ENCODE peak calls at places on chromosomes 6 and 20, in seven cellular contexts. F is IMR-90, Z is ovary, K is breast epithelium, B is stomach, C is A549, A is right lobe of liver. S is an unnamed sample.

GRCh38 chr6:149746147-149746946 is at the start of gene NUP43:
- DNase-seq in C (peak; percentile 81), A (peak; percentile 88), K (peak; percentile 93), F (peak; percentile 95), Z (peak; percentile 93), B (peak; percentile 92), S (peak; percentile 97)

GRCh38 chr20:20079102-20079784 is 26.9 kb downstream of the CFAP61 start:
- DNase-seq in Z (no peak), B (no peak), F (no peak), K (no peak), A (no peak), C (no peak), S (no peak)

GRCh38 chr20:46058656-46059281 is 29.8 kb downstream of the SLC12A5 start:
- DNase-seq in F (no peak), B (no peak), Z (no peak), C (no peak), K (no peak), A (no peak), S (no peak)

GRCh38 chr20:50242863-50243609 is 52.4 kb downstream of the CEBPB start:
- DNase-seq in B (peak; percentile 74), Z (no peak), A (no peak), C (no peak), K (peak; percentile 79), F (no peak), S (no peak)

GRCh38 chr6:125357515-125358256 is 55.9 kb upstream of the HDDC2 start:
- DNase-seq in K (no peak), B (no peak), A (no peak), C (no peak), F (no peak), Z (no peak), S (no peak)

GRCh38 chr6:23963137-23963536 is 162.9 kb upstream of the NRSN1 start:
- DNase-seq in K (no peak), F (no peak), A (no peak), C (no peak), Z (no peak), B (no peak), S (no peak)

GRCh38 chr6:33213166-33213988 is 5.1 kb downstream of the RING1 start:
- DNase-seq in B (no peak), F (no peak), A (peak; percentile 32), C (no peak), K (no peak), Z (no peak), S (no peak)

GRCh38 chr6:12490376-12490903 is 200.3 kb downstream of the EDN1 start:
- DNase-seq in K (no peak), B (no peak), Z (no peak), F (no peak), C (no peak), A (no peak), S (no peak)

GRCh38 chr20:58014628-58015315 is 213.7 kb downstream of the ANKRD60 start:
- DNase-seq in Z (no peak), K (no peak), B (no peak), A (no peak), C (peak; percentile 81), F (no peak), S (no peak)

GRCh38 chr6:20401403-20402180 is at the start of gene E2F3:
- DNase-seq in B (peak; percentile 100), F (peak; percentile 100), K (peak; percentile 100), C (peak; percentile 97), Z (peak; percentile 100), A (peak; percentile 100), S (peak; percentile 100)
- TF ChIP-seq POLR2A in B (no peak), F (peak; percentile 83), K (no peak), C (peak; percentile 70), Z (no peak), A (peak; percentile 67), S (peak; percentile 93)

GRCh38 chr6:10837997-10838793 is at the start of gene MAK:
- DNase-seq in A (peak; percentile 89), F (peak; percentile 67), Z (peak; percentile 85), C (peak; percentile 80), K (peak; percentile 90), B (peak; percentile 88), S (peak; percentile 93)
- TF ChIP-seq POLR2A in A (no peak), F (no peak), Z (peak; percentile 61), C (no peak), K (peak; percentile 40), B (no peak), S (peak; percentile 59)

GRCh38 chr20:32191422-32191821 is 16.1 kb downstream of the PLAGL2 start:
- DNase-seq in A (no peak), Z (no peak), B (no peak), K (no peak), F (no peak), C (no peak), S (no peak)

GRCh38 chr20:32188376-32189122 is 19.0 kb downstream of the PLAGL2 start:
- DNase-seq in K (peak; percentile 38), A (no peak), C (no peak), Z (no peak), F (no peak), B (no peak), S (no peak)

GRCh38 chr20:32190608-32191415 is 16.7 kb downstream of the PLAGL2 start:
- DNase-seq in Z (no peak), C (no peak), A (no peak), K (no peak), F (no peak), B (no peak), S (peak; percentile 41)

GRCh38 chr20:32189123-32189410 is 18.5 kb downstream of the PLAGL2 start:
- DNase-seq in B (no peak), F (no peak), Z (no peak), A (no peak), C (no peak), K (no peak), S (no peak)

DNA sequence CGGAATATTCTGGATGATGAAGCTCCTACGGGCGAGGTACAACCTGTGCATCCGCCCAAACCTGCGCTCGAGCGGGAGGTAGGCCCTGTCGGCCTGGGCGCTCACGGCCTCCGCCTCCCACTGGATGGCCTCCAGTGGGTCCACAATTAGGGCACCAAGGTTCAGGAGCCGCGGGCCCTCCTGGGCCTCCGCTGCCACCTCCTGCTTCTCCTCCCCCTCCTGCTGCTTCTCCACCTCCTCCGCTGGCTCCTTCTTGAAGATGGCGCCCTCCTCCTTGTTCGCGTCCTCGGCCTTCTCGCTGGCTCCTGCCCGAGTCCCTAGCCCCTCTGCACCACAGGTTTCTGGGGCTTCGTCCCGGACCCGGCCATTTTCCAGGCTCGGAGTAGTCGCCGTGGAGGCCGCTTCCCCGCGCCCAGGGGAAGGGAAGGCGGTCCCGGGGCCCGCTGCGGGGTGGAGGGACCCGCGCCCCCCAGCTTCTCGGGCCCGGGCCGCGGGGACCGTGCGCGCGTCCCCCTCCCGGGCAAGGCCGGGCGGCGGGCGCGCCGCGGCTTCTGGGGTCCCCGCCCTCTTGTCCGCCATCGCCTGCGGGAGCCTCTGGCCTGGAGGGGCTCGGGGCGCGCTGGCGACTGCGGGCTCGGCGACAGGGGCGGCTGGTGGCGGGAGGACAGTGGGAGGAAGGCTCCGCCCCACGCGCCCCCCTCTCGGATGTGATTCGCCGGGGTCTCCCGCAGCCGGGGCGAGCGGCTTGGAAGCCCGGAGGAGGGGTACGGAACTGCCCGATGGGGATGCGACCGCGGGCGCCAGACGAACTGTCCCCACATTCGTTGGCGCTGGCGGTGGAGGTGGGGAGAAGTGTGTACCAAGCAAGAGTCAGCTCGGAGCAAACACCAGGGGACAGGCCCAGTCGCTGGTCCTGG is 17.6 kb downstream of the PLAGL2 start:
- DNase-seq in A (peak; percentile 42), C (no peak), B (peak; percentile 57), F (peak; percentile 11), K (peak; percentile 70), Z (peak; percentile 43), S (peak; percentile 49)
- TF ChIP-seq POLR2A in A (no peak), C (no peak), B (no peak), F (no peak), K (no peak), Z (no peak), S (no peak)

GRCh38 chr20:34920055-34920454 is 35.6 kb downstream of the GSS start:
- DNase-seq in Z (no peak), B (no peak), C (no peak), A (no peak), K (no peak), F (no peak), S (no peak)
- TF ChIP-seq POLR2A in Z (no peak), B (no peak), C (no peak), A (no peak), K (no peak), F (no peak), S (no peak)

DNA sequence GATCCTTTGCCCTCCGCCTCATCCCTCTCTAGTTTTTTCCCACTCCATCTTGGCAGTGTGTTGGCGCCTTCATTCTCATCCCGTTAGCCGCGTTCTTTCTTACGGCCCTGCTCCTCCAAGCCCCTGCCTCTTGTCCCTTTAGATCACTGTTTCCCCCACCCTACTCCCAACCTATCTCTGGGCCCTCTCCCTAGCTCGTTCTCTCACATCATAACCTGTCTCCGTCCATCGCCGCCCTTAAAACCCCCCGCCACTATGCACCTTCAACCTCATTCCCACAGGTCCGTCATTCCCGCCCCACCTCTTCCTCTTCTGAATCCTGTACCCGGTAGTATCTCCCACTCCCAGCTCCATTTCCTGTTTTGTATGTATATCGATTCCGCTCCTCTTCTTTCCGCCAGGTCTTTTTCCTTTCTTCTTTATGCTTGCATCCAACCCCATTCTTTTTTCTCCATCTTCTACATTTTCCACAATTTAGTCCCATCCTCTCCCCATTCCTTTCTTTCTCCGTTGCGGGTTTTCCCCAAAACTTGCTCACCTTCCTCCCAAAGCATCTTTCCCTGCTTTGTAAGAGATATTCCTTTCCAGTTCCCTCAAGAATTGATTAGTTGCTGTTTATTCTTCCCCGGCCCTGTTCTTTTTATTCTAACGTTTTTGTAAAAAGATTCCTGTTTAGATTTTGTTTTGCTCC is 671 bp downstream of the EFHC1 start:
- DNase-seq in B (no peak), K (no peak), F (peak; percentile 33), A (peak; percentile 31), Z (peak; percentile 35), C (no peak), S (peak; percentile 51)
- TF ChIP-seq POLR2A in B (no peak), K (no peak), F (no peak), A (no peak), Z (no peak), C (peak; percentile 28), S (no peak)

S was measured in erythroblast.